ENCODE peak calls at places on chromosomes 4 and X, in six cellular contexts. U is foreskin fibroblast, T is left lung, Z is AG10803, W is fibroblast of the aortic adventitia, Y is spleen. G is an unnamed sample.

GRCh38 chrX:133085785-133086184 is 11.1 kb downstream of the USP26 start:
- DNase-seq in U (no peak), T (no peak), Z (no peak), W (no peak), Y (no peak), G (peak)

GRCh38 chr4:89712141-89712540 is 124.8 kb downstream of the SNCA start:
- DNase-seq in U (peak), T (no peak), Z (peak), W (peak), Y (no peak), G (no peak)

GRCh38 chrX:111167334-111167733 is 71.3 kb downstream of the PAK3 start:
- DNase-seq in U (no peak), T (no peak), Z (no peak), W (no peak), Y (no peak), G (no peak)

GRCh38 chrX:34578237-34578636 is 78.8 kb downstream of the TMEM47 start:
- DNase-seq in U (no peak), T (no peak), Z (peak), W (peak), Y (no peak), G (peak)

GRCh38 chr4:72408568-72408967 is 160.5 kb downstream of the ADAMTS3 start:
- DNase-seq in U (no peak), T (no peak), Z (no peak), W (no peak), Y (no peak), G (no peak)

GRCh38 chrX:78746496-78746895 is 1.0 kb upstream of the LPAR4 start:
- DNase-seq in U (no peak), T (no peak), Z (no peak), W (no peak), Y (no peak), G (no peak)

GRCh38 chr4:151940290-151940689 is 179.5 kb upstream of the GATB start:
- DNase-seq in U (no peak), T (no peak), Z (no peak), W (no peak), Y (no peak), G (no peak)

GRCh38 chr4:2042207-2042946 is 16.8 kb upstream of the NAT8L start:
- DNase-seq in U (no peak), T (peak), Z (no peak), W (no peak), Y (peak), G (no peak)

GRCh38 chr4:113881256-113881655 is 98.2 kb downstream of the ARSJ start:
- DNase-seq in U (peak), T (no peak), Z (peak), W (peak), Y (no peak), G (peak)

GRCh38 chr4:2818351-2818939 is 25.2 kb upstream of the ADD1 start:
- DNase-seq in U (no peak), T (peak), Z (no peak), W (no peak), Y (no peak), G (no peak)

GRCh38 chr4:82851902-82852750 is 38.8 kb downstream of the SEC31A start:
- DNase-seq in U (peak), T (no peak), Z (peak), W (peak), Y (no peak), G (peak)

GRCh38 chr4:8371251-8371995 is 69.1 kb downstream of the ACOX3 start:
- DNase-seq in U (no peak), T (peak), Z (no peak), W (no peak), Y (no peak), G (no peak)

GRCh38 chr4:70601422-70602039 is 9.5 kb downstream of the AMBN start:
- DNase-seq in U (peak), T (no peak), Z (peak), W (peak), Y (peak), G (peak)

GRCh38 chr4:7159923-7160322 is 32.4 kb upstream of the SORCS2 start:
- DNase-seq in U (no peak), T (no peak), Z (no peak), W (no peak), Y (no peak), G (no peak)

GRCh38 chr4:139210486-139210885 is 33.5 kb upstream of the ELF2 start:
- DNase-seq in U (no peak), T (no peak), Z (no peak), W (peak), Y (no peak), G (no peak)

GRCh38 chrX:51860679-51861078 is 32.7 kb upstream of the MAGED1 start:
- DNase-seq in U (peak), T (no peak), Z (peak), W (peak), Y (no peak), G (peak)

GRCh38 chrX:112877771-112878173 is 37.1 kb upstream of the AMOT start:
- DNase-seq in U (no peak), T (no peak), Z (no peak), W (no peak), Y (no peak), G (no peak)

GRCh38 chrX:112868586-112868985 is 28.0 kb upstream of the AMOT start:
- DNase-seq in U (no peak), T (no peak), Z (no peak), W (no peak), Y (no peak), G (peak)

GRCh38 chrX:112874614-112875013 is 34.0 kb upstream of the AMOT start:
- DNase-seq in U (no peak), T (no peak), Z (no peak), W (no peak), Y (no peak), G (no peak)

DNA sequence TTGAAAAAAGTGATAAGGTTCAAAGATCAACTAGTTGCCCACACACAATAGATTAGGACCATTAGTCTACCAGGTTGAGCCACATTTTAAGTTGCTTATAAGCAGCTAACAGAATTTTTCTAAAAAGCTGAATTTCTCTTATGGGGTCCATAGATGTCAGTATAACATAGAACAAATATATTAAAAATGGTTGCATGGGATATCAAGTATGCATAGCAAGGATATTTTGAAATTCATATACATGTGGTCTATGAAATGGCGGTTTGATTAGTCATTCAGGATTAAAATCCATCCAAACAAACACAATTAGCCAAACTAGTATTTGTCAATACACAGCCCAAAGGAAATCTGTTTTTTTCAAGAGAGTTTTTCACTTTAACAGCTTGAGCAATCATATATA is 33.5 kb upstream of the AMOT start:
- DNase-seq in U (no peak), T (no peak), Z (peak), W (peak), Y (no peak), G (peak)
- TF ChIP-seq CTCF in U (no peak), T (no peak), Z (peak), W (no peak), Y (no peak), G (peak)

DNA sequence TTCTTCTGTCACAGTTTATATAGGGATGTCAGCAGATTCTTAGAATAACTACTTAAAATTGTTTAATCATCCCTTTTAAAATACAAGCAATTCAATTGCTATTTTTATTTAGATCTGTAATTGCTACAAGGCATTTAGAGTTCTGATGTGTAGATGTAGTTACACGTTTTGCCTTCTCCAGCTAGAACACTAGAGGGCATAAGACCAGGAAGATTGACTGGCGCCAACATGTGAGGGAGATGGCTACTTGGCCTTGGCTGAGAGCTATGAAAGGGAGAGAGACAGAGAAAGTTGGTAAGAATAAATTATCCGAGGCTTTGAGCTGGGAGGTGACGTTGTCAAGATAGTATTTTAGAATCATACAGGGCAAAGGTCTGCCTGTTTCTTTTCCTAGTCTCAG is 563.7 kb upstream of the PRKX start:
- DNase-seq in U (no peak), T (no peak), Z (no peak), W (no peak), Y (no peak), G (no peak)
- TF ChIP-seq CTCF in U (no peak), T (no peak), Z (no peak), W (no peak), Y (no peak), G (no peak)

DNA sequence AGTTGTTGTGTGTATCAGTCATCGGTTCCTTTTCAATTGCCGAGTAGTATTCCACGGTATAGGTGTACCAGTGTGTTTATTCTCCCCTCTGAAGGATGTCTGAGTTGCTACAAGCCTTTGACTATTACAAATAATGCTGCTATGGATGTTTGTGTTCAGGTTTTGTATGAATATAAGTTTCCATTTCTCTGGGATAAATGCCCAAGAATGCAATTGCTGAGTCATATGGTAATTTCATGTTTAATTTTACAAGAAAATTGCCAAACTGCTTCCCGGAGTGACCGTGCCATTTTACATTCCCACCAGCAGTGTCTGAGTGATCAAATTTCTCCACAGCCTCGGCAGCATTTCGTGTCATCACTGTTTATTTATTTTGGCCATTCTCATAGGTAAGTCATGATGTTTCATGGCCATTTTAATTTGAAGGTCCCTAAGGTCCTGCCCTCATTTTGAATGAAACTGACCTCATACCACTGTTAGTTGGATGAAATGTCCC is 73.9 kb downstream of the IRF2 start:
- DNase-seq in U (peak), T (no peak), Z (peak), W (peak), Y (no peak), G (peak)
- TF ChIP-seq CTCF in U (peak), T (no peak), Z (peak), W (peak), Y (no peak), G (no peak)

GRCh38 chrX:134761788-134762187 is 103.5 kb upstream of the PLAC1 start:
- DNase-seq in U (no peak), T (no peak), Z (no peak), W (no peak), Y (no peak), G (peak)
- TF ChIP-seq CTCF in U (peak), T (no peak), Z (peak), W (peak), Y (no peak), G (peak)

DNA sequence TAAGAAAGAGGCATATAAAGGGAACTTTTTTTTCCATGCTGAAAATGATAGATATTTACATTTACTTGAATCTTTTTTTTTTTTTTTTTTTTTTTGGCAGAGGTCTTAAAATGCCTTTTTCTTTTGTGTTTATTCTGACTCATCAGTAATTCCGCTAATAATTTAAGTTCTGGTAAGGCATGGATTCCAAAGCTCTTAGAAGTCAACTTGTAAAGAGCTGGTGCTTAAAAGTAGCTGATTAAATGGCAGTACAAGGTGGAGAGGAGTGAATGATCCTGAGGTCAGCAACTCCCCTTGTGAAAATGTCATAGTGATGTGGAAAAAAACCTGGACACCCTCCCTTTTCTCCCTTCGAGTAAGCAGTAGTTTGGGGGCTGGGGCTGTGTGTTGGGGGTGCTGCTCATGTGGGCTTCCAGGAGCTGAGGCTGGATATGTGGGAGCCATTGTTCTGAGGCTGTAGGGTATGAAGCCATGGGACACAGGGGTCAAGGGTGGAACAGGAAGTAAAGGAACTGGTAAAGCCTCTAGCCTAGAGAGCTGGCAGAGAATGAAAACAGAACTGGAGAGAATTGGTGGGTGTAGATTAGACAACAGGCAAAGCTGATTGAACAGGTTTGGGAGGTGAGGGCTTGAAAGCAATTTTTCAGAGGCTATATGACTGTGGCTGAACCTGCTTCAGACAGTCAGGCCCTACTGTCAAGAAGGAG is 41.0 kb upstream of the PITX2 start:
- DNase-seq in U (peak), T (no peak), Z (peak), W (peak), Y (no peak), G (peak)
- TF ChIP-seq CTCF in U (no peak), T (no peak), Z (no peak), W (no peak), Y (no peak), G (no peak)

GRCh38 chrX:153435845-153436244 is 10.0 kb downstream of the TREX2 start:
- DNase-seq in U (no peak), T (no peak), Z (no peak), W (no peak), Y (no peak), G (no peak)

GRCh38 chrX:153439977-153440376 is 5.9 kb downstream of the TREX2 start:
- DNase-seq in U (no peak), T (no peak), Z (no peak), W (no peak), Y (no peak), G (no peak)

GRCh38 chrX:153441296-153441695 is 4.6 kb downstream of the TREX2 start:
- DNase-seq in U (no peak), T (no peak), Z (no peak), W (no peak), Y (no peak), G (peak)

GRCh38 chrX:153440556-153441135 is 5.2 kb downstream of the TREX2 start:
- DNase-seq in U (no peak), T (no peak), Z (no peak), W (no peak), Y (no peak), G (no peak)

DNA sequence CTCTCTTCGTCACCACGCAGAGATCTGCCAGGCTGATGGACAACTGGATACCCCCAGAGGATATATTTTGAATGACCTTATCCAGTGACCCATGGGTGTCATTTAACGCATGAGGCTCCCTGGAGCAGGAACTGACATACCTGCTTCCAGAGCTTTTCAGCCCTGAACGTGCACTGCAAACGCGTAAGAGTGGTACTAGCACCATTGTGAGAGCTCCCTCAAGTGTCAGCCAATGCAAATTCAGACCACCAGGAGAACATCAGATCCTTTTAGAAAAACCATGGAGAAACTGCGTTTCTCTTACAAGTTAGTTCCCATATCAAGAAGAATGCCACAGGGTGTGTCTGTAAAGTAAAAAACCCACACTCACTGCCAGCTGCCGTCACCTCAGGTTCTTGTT is 7.3 kb downstream of the TREX2 start:
- DNase-seq in U (no peak), T (no peak), Z (peak), W (peak), Y (no peak), G (no peak)
- TF ChIP-seq CTCF in U (peak), T (no peak), Z (peak), W (peak), Y (no peak), G (no peak)

DNA sequence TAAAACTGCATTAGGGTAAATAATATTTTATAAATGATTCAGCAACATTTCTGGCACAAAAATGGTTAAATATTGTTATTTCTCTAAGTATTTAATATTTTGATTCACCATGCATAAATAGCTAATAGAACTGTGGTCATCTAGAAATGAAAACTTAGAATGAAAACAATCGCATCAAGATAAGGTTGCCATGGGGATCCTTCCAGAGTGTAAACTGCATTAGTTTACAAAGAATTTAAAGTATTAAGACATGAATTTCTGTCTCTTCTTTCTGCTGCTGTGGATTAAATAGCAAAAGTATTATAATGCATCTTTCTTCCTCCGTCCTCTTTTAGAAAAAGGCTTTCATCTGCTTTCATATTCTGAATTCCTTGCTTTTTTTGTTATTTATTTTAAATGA is 1064.6 kb upstream of the SLIT2 start:
- DNase-seq in U (no peak), T (no peak), Z (no peak), W (peak), Y (no peak), G (no peak)
- TF ChIP-seq CTCF in U (no peak), T (no peak), Z (no peak), W (no peak), Y (no peak), G (no peak)

GRCh38 chr4:74311696-74312313 is 3.5 kb downstream of the EPGN start:
- DNase-seq in U (peak), T (no peak), Z (peak), W (peak), Y (no peak), G (peak)
- TF ChIP-seq CTCF in U (peak), T (peak), Z (peak), W (peak), Y (no peak), G (peak)

GRCh38 chr4:107094332-107094731 is 58.2 kb upstream of the DKK2 start:
- DNase-seq in U (peak), T (no peak), Z (peak), W (peak), Y (peak), G (peak)
- TF ChIP-seq CTCF in U (peak), T (no peak), Z (peak), W (peak), Y (no peak), G (peak)

DNA sequence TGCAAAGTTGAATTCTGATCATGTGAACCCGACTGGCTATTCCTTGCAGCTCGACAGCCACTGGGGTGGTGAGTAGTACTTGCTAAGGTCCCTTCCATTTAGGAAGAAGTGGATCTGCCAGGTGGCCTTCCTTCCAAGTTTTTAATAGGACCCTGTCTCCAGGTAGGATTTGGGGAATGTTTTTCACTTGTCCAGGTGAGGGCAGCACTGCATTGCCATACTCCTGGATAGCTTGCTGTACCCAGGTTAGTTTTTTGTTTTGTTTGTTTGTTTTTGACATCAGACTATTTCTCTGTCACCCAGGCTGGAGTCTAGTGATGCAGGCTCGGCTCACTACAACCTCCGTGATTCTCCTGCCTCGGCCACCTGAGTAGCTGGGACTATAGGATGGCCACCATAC is 29.8 kb downstream of the SAGE1 start:
- DNase-seq in U (no peak), T (no peak), Z (no peak), W (no peak), Y (no peak), G (peak)
- TF ChIP-seq CTCF in U (no peak), T (no peak), Z (peak), W (no peak), Y (no peak), G (peak)

G was measured in MCF 10A.